ENCODE peak calls at places on chromosome 15, in nine cellular contexts. One of them, this sample, is unnamed.

GRCh38 chr15:61081028-61081322 is 148.1 kb downstream of the RORA start:
- DNase-seq in PC-3: no peak
- DNase-seq in effector memory CD4-positive, alpha-beta T cell: no peak
- DNase-seq in esophagus squamous epithelium: no peak
- DNase-seq in A549: no peak
- DNase-seq in colonic mucosa: no peak
- DNase-seq in gastrocnemius medialis: no peak
- DNase-seq in IMR-90: no peak
- DNase-seq in cardiac muscle cell: no peak
- DNase-seq in this sample: no peak

GRCh38 chr15:93048759-93049161 is 40.3 kb downstream of the RGMA start:
- DNase-seq in PC-3: peak; percentile 57
- DNase-seq in effector memory CD4-positive, alpha-beta T cell: no peak
- DNase-seq in esophagus squamous epithelium: no peak
- DNase-seq in A549: no peak
- DNase-seq in colonic mucosa: no peak
- DNase-seq in gastrocnemius medialis: no peak
- DNase-seq in IMR-90: no peak
- DNase-seq in cardiac muscle cell: no peak
- DNase-seq in this sample: no peak

GRCh38 chr15:85615930-85616329 is 178.8 kb downstream of the KLHL25 start:
- DNase-seq in PC-3: peak; percentile 38
- DNase-seq in effector memory CD4-positive, alpha-beta T cell: no peak
- DNase-seq in esophagus squamous epithelium: no peak
- DNase-seq in A549: peak; percentile 42
- DNase-seq in colonic mucosa: peak; percentile 40
- DNase-seq in gastrocnemius medialis: no peak
- DNase-seq in IMR-90: peak; percentile 52
- DNase-seq in cardiac muscle cell: peak; percentile 64
- DNase-seq in this sample: no peak

GRCh38 chr15:100759698-100760356 is 119.8 kb upstream of the ALDH1A3 start:
- DNase-seq in PC-3: peak; percentile 73
- DNase-seq in effector memory CD4-positive, alpha-beta T cell: no peak
- DNase-seq in esophagus squamous epithelium: no peak
- DNase-seq in A549: peak; percentile 93
- DNase-seq in colonic mucosa: peak; percentile 30
- DNase-seq in gastrocnemius medialis: no peak
- DNase-seq in IMR-90: peak; percentile 76
- DNase-seq in cardiac muscle cell: no peak
- DNase-seq in this sample: no peak

GRCh38 chr15:39746176-39746575 is 36.5 kb downstream of the FSIP1 start:
- DNase-seq in PC-3: no peak
- DNase-seq in effector memory CD4-positive, alpha-beta T cell: no peak
- DNase-seq in esophagus squamous epithelium: no peak
- DNase-seq in A549: no peak
- DNase-seq in colonic mucosa: no peak
- DNase-seq in gastrocnemius medialis: no peak
- DNase-seq in IMR-90: peak; percentile 23
- DNase-seq in cardiac muscle cell: no peak
- DNase-seq in this sample: no peak

GRCh38 chr15:58605931-58606330 is 143.6 kb downstream of the ADAM10 start:
- DNase-seq in PC-3: no peak
- DNase-seq in effector memory CD4-positive, alpha-beta T cell: no peak
- DNase-seq in esophagus squamous epithelium: no peak
- DNase-seq in A549: no peak
- DNase-seq in colonic mucosa: no peak
- DNase-seq in gastrocnemius medialis: no peak
- DNase-seq in IMR-90: no peak
- DNase-seq in cardiac muscle cell: no peak
- DNase-seq in this sample: no peak

GRCh38 chr15:96695426-96695825 is 364.9 kb downstream of the NR2F2 start:
- DNase-seq in PC-3: no peak
- DNase-seq in effector memory CD4-positive, alpha-beta T cell: no peak
- DNase-seq in esophagus squamous epithelium: no peak
- DNase-seq in A549: no peak
- DNase-seq in colonic mucosa: no peak
- DNase-seq in gastrocnemius medialis: no peak
- DNase-seq in IMR-90: no peak
- DNase-seq in cardiac muscle cell: no peak
- DNase-seq in this sample: no peak

GRCh38 chr15:40850576-40851112 is 6.8 kb downstream of the SPINT1 start:
- DNase-seq in PC-3: no peak
- DNase-seq in effector memory CD4-positive, alpha-beta T cell: no peak
- DNase-seq in esophagus squamous epithelium: no peak
- DNase-seq in A549: no peak
- DNase-seq in colonic mucosa: no peak
- DNase-seq in gastrocnemius medialis: no peak
- DNase-seq in IMR-90: no peak
- DNase-seq in cardiac muscle cell: no peak
- DNase-seq in this sample: no peak

GRCh38 chr15:70274908-70275307 is 177.2 kb upstream of the TLE3 start:
- DNase-seq in PC-3: no peak
- DNase-seq in effector memory CD4-positive, alpha-beta T cell: no peak
- DNase-seq in esophagus squamous epithelium: no peak
- DNase-seq in A549: no peak
- DNase-seq in colonic mucosa: no peak
- DNase-seq in gastrocnemius medialis: no peak
- DNase-seq in IMR-90: no peak
- DNase-seq in cardiac muscle cell: no peak
- DNase-seq in this sample: no peak

GRCh38 chr15:70327328-70328136 is 229.8 kb upstream of the TLE3 start:
- DNase-seq in PC-3: no peak
- DNase-seq in effector memory CD4-positive, alpha-beta T cell: no peak
- DNase-seq in esophagus squamous epithelium: no peak
- DNase-seq in A549: no peak
- DNase-seq in colonic mucosa: no peak
- DNase-seq in gastrocnemius medialis: no peak
- DNase-seq in IMR-90: peak; percentile 43
- DNase-seq in cardiac muscle cell: no peak
- DNase-seq in this sample: no peak

GRCh38 chr15:66563566-66564110 is 2.2 kb downstream of the LCTL start:
- DNase-seq in PC-3: no peak
- DNase-seq in effector memory CD4-positive, alpha-beta T cell: no peak
- DNase-seq in esophagus squamous epithelium: no peak
- DNase-seq in A549: no peak
- DNase-seq in colonic mucosa: no peak
- DNase-seq in gastrocnemius medialis: no peak
- DNase-seq in IMR-90: no peak
- DNase-seq in cardiac muscle cell: no peak
- DNase-seq in this sample: no peak

GRCh38 chr15:64146885-64147681 is 4.4 kb upstream of the SNX22 start:
- DNase-seq in PC-3: no peak
- DNase-seq in effector memory CD4-positive, alpha-beta T cell: no peak
- DNase-seq in esophagus squamous epithelium: no peak
- DNase-seq in A549: no peak
- DNase-seq in colonic mucosa: no peak
- DNase-seq in gastrocnemius medialis: no peak
- DNase-seq in IMR-90: peak; percentile 49
- DNase-seq in cardiac muscle cell: peak; percentile 39
- DNase-seq in this sample: no peak

GRCh38 chr15:82307714-82308081 is 41.6 kb downstream of the GOLGA6L10 start:
- DNase-seq in PC-3: no peak
- DNase-seq in effector memory CD4-positive, alpha-beta T cell: no peak
- DNase-seq in esophagus squamous epithelium: no peak
- DNase-seq in A549: no peak
- DNase-seq in colonic mucosa: no peak
- DNase-seq in gastrocnemius medialis: no peak
- DNase-seq in IMR-90: no peak
- DNase-seq in cardiac muscle cell: no peak
- DNase-seq in this sample: no peak

GRCh38 chr15:34799149-34799824 is 3.9 kb upstream of the ACTC1 start:
- DNase-seq in PC-3: no peak
- DNase-seq in effector memory CD4-positive, alpha-beta T cell: no peak
- DNase-seq in esophagus squamous epithelium: no peak
- DNase-seq in A549: peak; percentile 21
- DNase-seq in colonic mucosa: no peak
- DNase-seq in gastrocnemius medialis: no peak
- DNase-seq in IMR-90: no peak
- DNase-seq in cardiac muscle cell: peak; percentile 68
- DNase-seq in this sample: no peak

GRCh38 chr15:70049115-70049514 is 48.6 kb downstream of the TLE3 start:
- DNase-seq in PC-3: no peak
- DNase-seq in effector memory CD4-positive, alpha-beta T cell: no peak
- DNase-seq in esophagus squamous epithelium: no peak
- DNase-seq in A549: no peak
- DNase-seq in colonic mucosa: no peak
- DNase-seq in gastrocnemius medialis: no peak
- DNase-seq in IMR-90: no peak
- DNase-seq in cardiac muscle cell: no peak
- DNase-seq in this sample: no peak

GRCh38 chr15:80578206-80578595 is 116.9 kb upstream of the ABHD17C start:
- DNase-seq in PC-3: no peak
- DNase-seq in effector memory CD4-positive, alpha-beta T cell: no peak
- DNase-seq in esophagus squamous epithelium: no peak
- DNase-seq in A549: no peak
- DNase-seq in colonic mucosa: no peak
- DNase-seq in gastrocnemius medialis: no peak
- DNase-seq in IMR-90: no peak
- DNase-seq in cardiac muscle cell: no peak
- DNase-seq in this sample: no peak
- H3K9me3 ChIP-seq in PC-3: no peaks in the 10 kb centered on the region
- H3K9me3 ChIP-seq in effector memory CD4-positive, alpha-beta T cell: no peaks in the 10 kb centered on the region
- H3K9me3 ChIP-seq in esophagus squamous epithelium: no peaks in the 10 kb centered on the region
- H3K9me3 ChIP-seq in A549: no peaks in the 10 kb centered on the region
- H3K9me3 ChIP-seq in colonic mucosa: no peaks in the 10 kb centered on the region
- H3K9me3 ChIP-seq in gastrocnemius medialis: no peaks in the 10 kb centered on the region
- H3K9me3 ChIP-seq in IMR-90: no peaks in the 10 kb centered on the region
- H3K9me3 ChIP-seq in cardiac muscle cell: no peaks in the 10 kb centered on the region
- H3K9me3 ChIP-seq in this sample: no peaks in the 10 kb centered on the region

DNA sequence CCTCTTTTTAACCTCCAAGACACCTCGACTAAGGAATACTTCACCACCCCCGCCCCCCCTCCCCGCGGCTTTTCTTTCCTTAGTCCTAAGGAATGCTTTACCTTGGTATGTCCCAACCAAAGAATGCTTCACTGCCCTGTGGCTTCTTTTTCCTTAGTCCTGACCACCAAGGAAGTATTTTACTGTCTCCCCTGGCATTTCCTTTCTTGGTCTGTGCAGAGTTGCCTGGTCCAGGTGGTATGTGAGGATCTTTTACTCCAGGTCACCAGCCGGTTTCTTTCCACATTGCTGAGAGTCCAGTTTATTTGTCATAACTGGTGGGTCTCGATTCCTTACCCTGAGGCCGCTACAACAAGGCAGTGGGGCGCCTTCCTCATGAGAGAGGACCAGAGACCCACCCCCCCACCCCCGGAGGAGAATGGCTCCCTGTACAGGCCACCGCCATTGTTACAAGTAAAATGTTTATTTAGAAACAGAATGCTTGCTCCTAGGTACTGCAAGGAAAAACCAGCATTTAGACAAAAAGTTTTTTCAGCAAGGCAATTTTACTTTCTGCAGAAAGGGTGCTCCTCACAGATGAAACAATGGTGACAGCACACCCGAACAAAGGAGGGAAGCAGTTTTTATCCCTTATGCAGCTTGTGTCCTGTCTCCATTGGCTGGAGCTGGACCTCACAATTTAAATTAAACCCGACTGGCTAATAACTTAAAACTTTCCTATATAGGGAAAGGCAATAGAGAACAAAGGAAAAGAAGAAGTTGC is 23.1 kb upstream of the MTHFS start:
- DNase-seq in PC-3: no peak
- DNase-seq in effector memory CD4-positive, alpha-beta T cell: no peak
- DNase-seq in esophagus squamous epithelium: no peak
- DNase-seq in A549: no peak
- DNase-seq in colonic mucosa: no peak
- DNase-seq in gastrocnemius medialis: no peak
- DNase-seq in IMR-90: no peak
- DNase-seq in cardiac muscle cell: no peak
- DNase-seq in this sample: no peak
- H3K9me3 ChIP-seq in PC-3: peaks cover 26% of the 10 kb centered on the region
- H3K9me3 ChIP-seq in effector memory CD4-positive, alpha-beta T cell: peaks cover 35% of the 10 kb centered on the region
- H3K9me3 ChIP-seq in esophagus squamous epithelium: peaks cover 68% of the 10 kb centered on the region
- H3K9me3 ChIP-seq in A549: peaks cover 69% of the 10 kb centered on the region
- H3K9me3 ChIP-seq in colonic mucosa: peaks cover 3% of the 10 kb centered on the region
- H3K9me3 ChIP-seq in gastrocnemius medialis: no peaks in the 10 kb centered on the region
- H3K9me3 ChIP-seq in IMR-90: peaks cover 42% of the 10 kb centered on the region
- H3K9me3 ChIP-seq in cardiac muscle cell: no peaks in the 10 kb centered on the region
- H3K9me3 ChIP-seq in this sample: peaks cover 15% of the 10 kb centered on the region

GRCh38 chr15:68091743-68092142 is 37.6 kb downstream of the PIAS1 start:
- DNase-seq in PC-3: peak; percentile 58
- DNase-seq in effector memory CD4-positive, alpha-beta T cell: no peak
- DNase-seq in esophagus squamous epithelium: no peak
- DNase-seq in A549: no peak
- DNase-seq in colonic mucosa: no peak
- DNase-seq in gastrocnemius medialis: no peak
- DNase-seq in IMR-90: no peak
- DNase-seq in cardiac muscle cell: no peak
- DNase-seq in this sample: no peak

GRCh38 chr15:68098465-68098864 is 44.4 kb downstream of the PIAS1 start:
- DNase-seq in PC-3: no peak
- DNase-seq in effector memory CD4-positive, alpha-beta T cell: no peak
- DNase-seq in esophagus squamous epithelium: no peak
- DNase-seq in A549: no peak
- DNase-seq in colonic mucosa: no peak
- DNase-seq in gastrocnemius medialis: no peak
- DNase-seq in IMR-90: no peak
- DNase-seq in cardiac muscle cell: no peak
- DNase-seq in this sample: no peak

GRCh38 chr15:68097029-68097428 is 42.9 kb downstream of the PIAS1 start:
- DNase-seq in PC-3: no peak
- DNase-seq in effector memory CD4-positive, alpha-beta T cell: no peak
- DNase-seq in esophagus squamous epithelium: no peak
- DNase-seq in A549: peak; percentile 48
- DNase-seq in colonic mucosa: no peak
- DNase-seq in gastrocnemius medialis: no peak
- DNase-seq in IMR-90: no peak
- DNase-seq in cardiac muscle cell: no peak
- DNase-seq in this sample: no peak

GRCh38 chr15:68100194-68100593 is 46.1 kb downstream of the PIAS1 start:
- DNase-seq in PC-3: no peak
- DNase-seq in effector memory CD4-positive, alpha-beta T cell: no peak
- DNase-seq in esophagus squamous epithelium: no peak
- DNase-seq in A549: no peak
- DNase-seq in colonic mucosa: no peak
- DNase-seq in gastrocnemius medialis: no peak
- DNase-seq in IMR-90: no peak
- DNase-seq in cardiac muscle cell: no peak
- DNase-seq in this sample: no peak

GRCh38 chr15:68096099-68096498 is 42.0 kb downstream of the PIAS1 start:
- DNase-seq in PC-3: no peak
- DNase-seq in effector memory CD4-positive, alpha-beta T cell: no peak
- DNase-seq in esophagus squamous epithelium: no peak
- DNase-seq in A549: no peak
- DNase-seq in colonic mucosa: no peak
- DNase-seq in gastrocnemius medialis: no peak
- DNase-seq in IMR-90: no peak
- DNase-seq in cardiac muscle cell: no peak
- DNase-seq in this sample: no peak
- H3K9me3 ChIP-seq in PC-3: peaks cover 7% of the 10 kb centered on the region
- H3K9me3 ChIP-seq in effector memory CD4-positive, alpha-beta T cell: no peaks in the 10 kb centered on the region
- H3K9me3 ChIP-seq in esophagus squamous epithelium: peaks cover 27% of the 10 kb centered on the region
- H3K9me3 ChIP-seq in A549: peaks cover 20% of the 10 kb centered on the region
- H3K9me3 ChIP-seq in colonic mucosa: no peaks in the 10 kb centered on the region
- H3K9me3 ChIP-seq in gastrocnemius medialis: no peaks in the 10 kb centered on the region
- H3K9me3 ChIP-seq in IMR-90: no peaks in the 10 kb centered on the region
- H3K9me3 ChIP-seq in cardiac muscle cell: no peaks in the 10 kb centered on the region
- H3K9me3 ChIP-seq in this sample: no peaks in the 10 kb centered on the region

DNA sequence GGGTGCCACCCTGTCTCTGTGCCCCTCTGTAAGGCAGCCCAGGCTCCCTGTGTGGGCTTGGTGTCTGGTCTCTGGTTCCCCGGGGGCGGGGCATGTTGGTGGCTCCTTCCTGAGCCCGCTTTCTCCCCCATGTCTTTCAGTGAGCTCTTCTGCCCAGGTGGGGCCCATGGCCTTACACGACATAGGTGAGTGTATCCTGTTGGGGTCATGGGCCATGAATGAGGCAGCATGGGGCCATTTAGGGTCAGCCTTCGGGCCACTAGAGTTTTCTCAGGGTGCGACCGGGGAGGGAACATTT is 195.1 kb downstream of the UBE3A start:
- DNase-seq in PC-3: no peak
- DNase-seq in effector memory CD4-positive, alpha-beta T cell: no peak
- DNase-seq in esophagus squamous epithelium: no peak
- DNase-seq in A549: no peak
- DNase-seq in colonic mucosa: peak; percentile 9
- DNase-seq in gastrocnemius medialis: no peak
- DNase-seq in IMR-90: no peak
- DNase-seq in cardiac muscle cell: no peak
- DNase-seq in this sample: no peak
- H3K9me3 ChIP-seq in PC-3: peaks cover 5% of the 10 kb centered on the region
- H3K9me3 ChIP-seq in effector memory CD4-positive, alpha-beta T cell: no peaks in the 10 kb centered on the region
- H3K9me3 ChIP-seq in esophagus squamous epithelium: peaks cover 94% of the 10 kb centered on the region
- H3K9me3 ChIP-seq in A549: no peaks in the 10 kb centered on the region
- H3K9me3 ChIP-seq in colonic mucosa: no peaks in the 10 kb centered on the region
- H3K9me3 ChIP-seq in gastrocnemius medialis: no peaks in the 10 kb centered on the region
- H3K9me3 ChIP-seq in IMR-90: peaks cover 67% of the 10 kb centered on the region
- H3K9me3 ChIP-seq in cardiac muscle cell: no peaks in the 10 kb centered on the region
- H3K9me3 ChIP-seq in this sample: no peaks in the 10 kb centered on the region